ENCODE peak calls at places on chromosomes 16 and 17, in six cellular contexts. K, C, V, I, H and N are unnamed samples.

GRCh38 chr16:81808933-81809480 is 29.9 kb downstream of the PLCG2 start:
- DNase-seq in I (no peak), V (no peak), H (no peak), K (no peak), C (peak; percentile 90), N (no peak)

GRCh38 chr17:56884483-56885144 is 29.2 kb downstream of the TRIM25 start:
- DNase-seq in V (no peak), C (no peak), H (peak; percentile 58), K (no peak), I (no peak), N (no peak)

GRCh38 chr16:50631249-50631984 is 49.7 kb downstream of the SNX20 start:
- DNase-seq in K (no peak), I (no peak), H (no peak), C (no peak), V (no peak), N (no peak)

GRCh38 chr16:14364386-14365199 is 265.5 kb downstream of the PARN start:
- DNase-seq in H (no peak), C (no peak), I (no peak), V (peak; percentile 99), K (peak; percentile 44), N (peak; percentile 98)

GRCh38 chr17:76562734-76563148 is 22.9 kb downstream of the PRCD start:
- DNase-seq in K (no peak), C (no peak), V (peak; percentile 86), I (no peak), H (no peak), N (no peak)

GRCh38 chr16:56824335-56824734 is 40.7 kb upstream of the SLC12A3 start:
- DNase-seq in I (no peak), C (peak; percentile 18), K (peak; percentile 30), H (peak; percentile 40), V (no peak), N (no peak)

GRCh38 chr17:68972119-68972704 is 17.0 kb upstream of the ABCA8 start:
- DNase-seq in C (peak; percentile 30), I (no peak), H (no peak), K (peak; percentile 21), V (no peak), N (no peak)

GRCh38 chr16:11507991-11508390 is 78.7 kb downstream of the LITAF start:
- DNase-seq in H (no peak), V (no peak), I (no peak), K (no peak), C (no peak), N (no peak)

GRCh38 chr17:67515490-67516088 is 138.5 kb downstream of the PITPNC1 start:
- DNase-seq in C (no peak), I (no peak), V (no peak), H (no peak), K (no peak), N (no peak)

GRCh38 chr16:89764711-89765201 is 43.4 kb downstream of the ZNF276 start:
- DNase-seq in K (no peak), C (peak; percentile 83), H (peak; percentile 75), I (peak; percentile 36), V (no peak), N (no peak)

GRCh38 chr16:82137819-82138177 is 32.2 kb downstream of the MPHOSPH6 start:
- DNase-seq in H (no peak), V (no peak), I (no peak), C (no peak), K (no peak), N (no peak)

GRCh38 chr16:56871172-56871593 is 6.2 kb downstream of the SLC12A3 start:
- DNase-seq in H (peak; percentile 56), C (peak; percentile 54), V (no peak), K (peak; percentile 61), I (peak; percentile 53), N (peak; percentile 75)

GRCh38 chr16:66382966-66383299 is 16.4 kb downstream of the CDH5 start:
- DNase-seq in H (no peak), V (no peak), C (no peak), I (no peak), K (peak; percentile 79), N (peak; percentile 96)

GRCh38 chr16:24689128-24689527 is 40.3 kb upstream of the TNRC6A start:
- DNase-seq in V (peak; percentile 60), H (no peak), I (no peak), C (no peak), K (peak; percentile 18), N (no peak)

GRCh38 chr16:85935957-85936760 is 37.2 kb downstream of the IRF8 start:
- DNase-seq in V (no peak), K (no peak), H (no peak), I (no peak), C (peak; percentile 52), N (no peak)

GRCh38 chr17:77163001-77163400 is 22.2 kb downstream of the SEC14L1 start:
- DNase-seq in I (peak; percentile 47), V (no peak), K (no peak), H (peak; percentile 56), C (peak; percentile 41), N (no peak)

GRCh38 chr16:56279132-56279531 is 87.8 kb downstream of the GNAO1 start:
- DNase-seq in C (no peak), I (no peak), H (no peak), V (no peak), K (no peak), N (peak; percentile 49)

GRCh38 chr16:84396537-84397008 is 28.2 kb downstream of the ATP2C2 start:
- DNase-seq in H (no peak), C (no peak), K (no peak), V (no peak), I (no peak), N (peak; percentile 82)

DNA sequence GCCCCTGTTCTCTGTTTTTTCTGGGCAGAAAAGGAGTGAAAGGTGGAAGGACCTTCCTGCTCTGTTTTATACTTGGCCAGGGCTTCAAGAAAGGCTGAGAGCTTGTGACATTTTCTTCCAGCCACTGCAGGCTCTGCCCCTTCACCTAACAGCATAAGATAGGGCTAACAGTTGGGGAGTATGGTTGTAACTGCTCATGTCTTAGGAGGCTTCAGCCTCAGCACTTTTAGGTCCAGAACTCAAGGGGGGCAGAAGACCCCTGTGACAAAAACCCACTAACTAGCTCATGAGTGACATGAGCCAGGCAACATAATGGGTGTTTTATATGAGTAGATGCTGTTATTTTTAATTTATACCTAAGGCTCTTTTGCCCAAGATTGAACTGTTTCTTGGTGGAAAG is 4.9 kb downstream of the ALDOA start:
- DNase-seq in C (no peak), I (no peak), K (no peak), V (no peak), H (no peak), N (no peak)
- H3K4me3 ChIP-seq in C (no peak overlapping the region), I (no peak overlapping the region), K (no peak overlapping the region), V (no peak overlapping the region), H (no peak overlapping the region), N (no peak overlapping the region)

DNA sequence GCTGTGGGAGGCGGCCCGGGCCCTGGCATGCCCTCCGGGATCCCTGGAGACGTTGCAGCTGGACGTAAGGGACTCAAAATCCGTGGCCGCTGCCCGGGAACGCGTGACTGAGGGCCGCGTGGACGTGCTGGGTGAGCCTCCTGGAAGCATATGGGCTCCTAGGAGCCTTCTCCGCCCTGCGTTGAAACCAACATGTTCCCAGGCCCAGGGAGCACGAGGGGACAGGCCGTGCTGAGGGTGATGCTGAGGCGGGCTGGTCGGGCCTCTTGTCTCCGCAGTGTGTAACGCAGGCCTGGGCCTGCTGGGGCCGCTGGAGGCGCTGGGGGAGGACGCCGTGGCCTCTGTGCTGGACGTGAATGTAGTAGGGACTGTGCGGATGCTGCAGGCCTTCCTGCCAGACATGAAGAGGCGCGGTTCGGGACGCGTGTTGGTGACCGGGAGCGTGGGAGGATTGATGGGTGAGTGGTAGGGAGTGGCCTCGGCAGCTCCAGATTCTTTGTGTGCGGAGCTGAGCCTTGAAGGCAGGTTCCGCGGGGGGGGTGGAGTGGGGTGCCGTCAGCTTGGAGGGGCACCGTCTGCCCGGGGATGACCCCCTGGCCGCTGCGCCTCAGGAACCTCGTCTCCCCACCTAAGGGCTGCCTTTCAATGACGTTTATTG is 567 bp downstream of the HSD17B1 start:
- DNase-seq in H (no peak), I (no peak), K (no peak), C (no peak), V (no peak), N (no peak)
- H3K4me3 ChIP-seq in H (no peak overlapping the region), I (peak overlapping the region; percentile 70), K (no peak overlapping the region), C (no peak overlapping the region), V (no peak overlapping the region), N (peak overlapping the region; percentile 99)

DNA sequence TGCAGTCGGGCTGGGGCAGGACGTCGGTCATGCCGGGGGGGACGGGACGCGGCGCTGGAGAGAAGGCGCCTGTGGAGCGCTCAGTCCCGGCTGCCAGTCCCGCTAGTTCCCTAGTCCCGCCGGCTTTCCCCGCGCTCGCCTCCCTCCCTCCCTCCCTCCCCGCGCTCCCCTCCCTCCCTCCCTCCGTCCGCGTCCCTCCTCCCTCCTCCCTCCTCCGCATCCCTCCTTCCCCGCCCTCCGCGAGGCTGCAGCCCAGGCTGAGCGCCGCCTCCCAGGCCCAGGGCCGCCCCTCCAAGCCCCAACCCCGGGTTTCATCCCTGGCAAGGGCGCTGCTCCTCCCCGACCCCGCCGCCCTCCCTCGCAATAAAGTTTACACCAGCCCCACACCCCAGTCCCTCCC is 34.8 kb downstream of the TIMM22 start:
- DNase-seq in H (peak; percentile 42), I (no peak), C (no peak), V (no peak), K (no peak), N (no peak)
- H3K4me3 ChIP-seq in H (peak overlapping the region; percentile 9), I (peak overlapping the region; percentile 9), C (no peak overlapping the region), V (no peak overlapping the region), K (no peak overlapping the region), N (no peak overlapping the region)

GRCh38 chr16:26447570-26447969 is 619.2 kb upstream of the C16orf82 start:
- DNase-seq in K (no peak), C (no peak), I (no peak), H (no peak), V (no peak), N (no peak)
- H3K4me3 ChIP-seq in K (no peak overlapping the region), C (no peak overlapping the region), I (no peak overlapping the region), H (no peak overlapping the region), V (no peak overlapping the region), N (no peak overlapping the region)

GRCh38 chr16:21100447-21100846 is 50.2 kb downstream of the DNAH3 start:
- DNase-seq in H (no peak), C (no peak), K (no peak), V (peak; percentile 65), I (no peak), N (peak; percentile 7)

GRCh38 chr16:21101631-21102420 is 48.8 kb downstream of the DNAH3 start:
- DNase-seq in K (peak; percentile 28), C (no peak), H (no peak), I (no peak), V (no peak), N (no peak)

GRCh38 chr16:21104124-21104860 is 46.4 kb downstream of the DNAH3 start:
- DNase-seq in V (no peak), H (no peak), C (no peak), K (peak; percentile 71), I (no peak), N (no peak)
- H3K4me3 ChIP-seq in V (no peak overlapping the region), H (no peak overlapping the region), C (no peak overlapping the region), K (no peak overlapping the region), I (no peak overlapping the region), N (no peak overlapping the region)